ENCODE peak calls at places on chromosomes 2 and 18, in four cellular contexts. T is K562, B is GM12878, H is H1. I is an unnamed sample.

GRCh38 chr2:215724171-215724570 is 288.3 kb upstream of the FN1 start:
- DNase-seq in T (no peak), B (no peak), H (no peak), I (no peak)

GRCh38 chr2:121066526-121066925 is 218.5 kb downstream of the TFCP2L1 start:
- DNase-seq in T (no peak), B (no peak), H (no peak), I (no peak)

GRCh38 chr2:241553512-241553830 is 5.1 kb upstream of the BOK start:
- DNase-seq in T (no peak), B (no peak), H (no peak), I (no peak)

GRCh38 chr2:173122936-173123335 is 47.3 kb downstream of the MAP3K20 start:
- DNase-seq in T (no peak), B (no peak), H (no peak), I (no peak)

GRCh38 chr18:78975699-78976098 is 3.9 kb upstream of the SALL3 start:
- DNase-seq in T (no peak), B (no peak), H (no peak), I (no peak)

GRCh38 chr2:61426267-61426897 is 44.5 kb downstream of the USP34 start:
- DNase-seq in T (peak; percentile 56), B (no peak), H (peak; percentile 17), I (peak; percentile 33)

GRCh38 chr2:217467331-217467730 is 535.5 kb downstream of the TNS1 start:
- DNase-seq in T (no peak), B (no peak), H (no peak), I (no peak)

GRCh38 chr18:47979611-47980200 is 49.2 kb upstream of the SMAD2 start:
- DNase-seq in T (no peak), B (no peak), H (no peak), I (no peak)

GRCh38 chr18:13284330-13285027 is 65.9 kb downstream of the LDLRAD4 start:
- DNase-seq in T (no peak), B (no peak), H (no peak), I (no peak)

DNA sequence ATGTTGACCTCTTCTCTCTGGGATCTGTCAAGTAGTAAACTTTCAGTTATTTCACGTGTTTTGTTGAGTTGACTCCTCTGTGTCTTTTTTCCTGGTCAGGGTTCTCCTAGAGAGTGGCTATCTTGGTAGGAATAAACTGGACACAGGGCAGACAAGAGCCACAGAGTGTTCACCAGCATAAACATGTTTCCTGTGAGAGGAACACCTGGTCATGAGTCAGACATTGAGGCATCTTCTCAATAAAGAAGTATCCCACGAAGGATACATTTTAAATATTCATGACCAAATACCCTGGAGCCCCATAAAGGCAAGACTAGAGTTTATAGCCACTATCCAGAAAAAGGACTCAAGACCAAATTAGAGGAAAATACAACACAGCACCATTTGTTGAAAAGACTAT is 269.7 kb upstream of the ZNF521 start:
- DNase-seq in T (no peak), B (no peak), H (no peak), I (no peak)
- TF ChIP-seq EGR1 in T (no peak), B (no peak), H (no peak), I (no peak)

GRCh38 chr18:9969247-9969646 is 55.4 kb downstream of the VAPA start:
- DNase-seq in T (no peak), B (no peak), H (no peak), I (no peak)

GRCh38 chr18:9973461-9973860 is 59.6 kb downstream of the VAPA start:
- DNase-seq in T (no peak), B (no peak), H (no peak), I (no peak)

GRCh38 chr18:9968081-9968848 is 54.4 kb downstream of the VAPA start:
- DNase-seq in T (no peak), B (no peak), H (no peak), I (no peak)

GRCh38 chr18:9974279-9974915 is 60.6 kb downstream of the VAPA start:
- DNase-seq in T (no peak), B (no peak), H (no peak), I (no peak)

DNA sequence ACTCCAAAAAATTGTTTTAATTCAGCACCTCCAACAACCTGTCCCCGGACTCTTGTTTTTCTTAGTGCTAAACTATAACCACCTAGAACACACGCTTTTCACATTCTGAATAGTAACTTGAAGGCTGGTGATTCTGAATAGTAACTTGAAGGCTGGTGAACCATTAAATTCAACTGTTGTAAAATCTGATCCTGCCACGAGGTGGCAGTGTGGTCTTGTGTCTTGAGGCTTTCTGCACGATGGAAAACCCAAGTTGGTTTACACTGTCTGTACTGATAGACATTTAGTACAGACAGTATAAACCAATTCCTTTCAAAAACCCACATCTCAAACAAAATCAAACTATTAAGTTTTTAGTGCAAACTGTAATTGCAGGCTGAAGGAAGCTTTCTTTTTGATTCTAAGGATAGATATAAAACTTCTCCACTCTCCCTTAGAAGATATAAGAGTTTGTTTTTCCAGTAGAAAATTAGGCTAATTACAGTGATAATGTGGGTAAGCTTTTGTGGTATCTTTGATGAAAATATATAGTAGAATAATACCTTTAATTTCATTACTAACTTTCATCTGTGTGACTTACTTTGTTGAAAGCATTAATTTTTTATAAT is 57.6 kb downstream of the VAPA start:
- DNase-seq in T (peak; percentile 81), B (peak; percentile 27), H (peak; percentile 33), I (peak; percentile 60)
- TF ChIP-seq SP1 in T (no peak), B (no peak), H (no peak), I (no peak)

GRCh38 chr2:72955188-72956049 is 38.1 kb downstream of the EMX1 start:
- DNase-seq in T (no peak), B (no peak), H (no peak), I (no peak)
- TF ChIP-seq EGR1 in T (no peak), B (no peak), H (no peak), I (no peak)

GRCh38 chr2:239374896-239375277 is 25.9 kb downstream of the HDAC4 start:
- DNase-seq in T (no peak), B (no peak), H (no peak), I (no peak)
- TF ChIP-seq SP1 in T (no peak), B (no peak), H (no peak), I (no peak)

DNA sequence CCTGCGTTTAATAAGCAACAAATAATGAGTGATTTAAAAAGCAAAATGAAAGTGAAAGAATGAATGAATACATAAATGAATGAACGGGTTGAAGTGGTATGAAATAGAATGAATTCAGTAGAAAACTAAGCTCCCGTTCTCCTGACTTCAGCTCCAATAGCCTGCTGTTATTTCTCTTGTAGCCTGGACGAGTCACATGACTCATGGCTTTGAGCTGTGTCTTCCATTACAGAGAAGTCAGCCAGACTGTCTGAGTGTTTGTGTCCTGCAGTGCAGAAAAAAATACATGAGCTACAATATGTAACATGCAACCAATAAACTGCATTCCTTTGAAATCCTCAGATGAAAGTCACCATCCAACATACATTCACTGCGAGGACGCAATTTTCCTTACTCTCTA is 21.2 kb downstream of the SCG2 start:
- DNase-seq in T (no peak), B (no peak), H (no peak), I (no peak)
- TF ChIP-seq EGR1 in T (no peak), B (no peak), H (no peak), I (peak; percentile 19)

DNA sequence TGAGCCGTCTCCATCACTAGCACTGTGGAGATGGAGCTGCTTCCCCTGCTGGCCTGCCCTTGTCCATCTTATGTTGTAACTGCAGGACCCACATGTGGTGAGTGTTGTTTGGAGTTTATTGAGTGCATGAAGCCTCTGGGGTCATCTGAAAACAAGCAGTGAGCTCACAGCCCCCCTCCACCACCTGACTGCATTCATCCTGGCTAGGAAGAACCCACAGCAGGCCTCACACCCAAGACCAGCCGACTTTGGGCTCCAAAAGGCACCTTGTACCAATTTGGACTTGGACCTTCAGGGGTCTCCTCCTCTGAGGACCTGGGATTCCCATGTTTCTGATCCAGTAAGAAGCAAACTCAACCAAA is 116.1 kb downstream of the TWIST2 start:
- DNase-seq in T (no peak), B (no peak), H (no peak), I (no peak)
- TF ChIP-seq SP1 in T (no peak), B (no peak), H (no peak), I (no peak)

I was measured in HCT116.